ENCODE peak calls at places on chromosomes 5 and 9, in four cellular contexts. One of them, this sample, is unnamed.

GRCh38 chr9:133956520-133957076 is 35.5 kb downstream of the VAV2 start:
- DNase-seq in H1: no peak
- DNase-seq in trophoblast cell: peak; percentile 58
- DNase-seq in mesendoderm: peak; percentile 44
- DNase-seq in this sample: peak; percentile 69

GRCh38 chr5:157130933-157131332 is 11.7 kb downstream of the MED7 start:
- DNase-seq in mesendoderm: peak; percentile 46
- DNase-seq in H1: no peak
- DNase-seq in trophoblast cell: peak; percentile 76
- DNase-seq in this sample: no peak

GRCh38 chr5:66744040-66744439 is 147.8 kb downstream of the MAST4 start:
- DNase-seq in H1: no peak
- DNase-seq in mesendoderm: peak; percentile 34
- DNase-seq in trophoblast cell: peak; percentile 31
- DNase-seq in this sample: no peak

GRCh38 chr9:91428431-91428830 is 4.8 kb upstream of the NFIL3 start:
- DNase-seq in mesendoderm: no peak
- DNase-seq in trophoblast cell: no peak
- DNase-seq in H1: no peak
- DNase-seq in this sample: no peak

GRCh38 chr5:143889986-143890385 is 78.0 kb downstream of the HMHB1 start:
- DNase-seq in mesendoderm: no peak
- DNase-seq in trophoblast cell: peak; percentile 41
- DNase-seq in H1: no peak
- DNase-seq in this sample: no peak

GRCh38 chr5:168818586-168818985 is 239.4 kb upstream of the PANK3 start:
- DNase-seq in trophoblast cell: no peak
- DNase-seq in H1: no peak
- DNase-seq in mesendoderm: no peak
- DNase-seq in this sample: no peak

GRCh38 chr9:7216004-7216821 is 458.4 kb downstream of the KDM4C start:
- DNase-seq in H1: no peak
- DNase-seq in trophoblast cell: no peak
- DNase-seq in mesendoderm: peak; percentile 21
- DNase-seq in this sample: no peak

GRCh38 chr9:5870691-5871090 is 20.0 kb upstream of the MLANA start:
- DNase-seq in trophoblast cell: no peak
- DNase-seq in mesendoderm: no peak
- DNase-seq in H1: no peak
- DNase-seq in this sample: no peak

GRCh38 chr9:27847380-27847779 is 274.1 kb upstream of the C9orf72 start:
- DNase-seq in mesendoderm: no peak
- DNase-seq in trophoblast cell: no peak
- DNase-seq in H1: no peak
- DNase-seq in this sample: no peak

GRCh38 chr9:81680506-81680905 is 8.8 kb downstream of the TLE1 start:
- DNase-seq in mesendoderm: peak; percentile 89
- DNase-seq in H1: no peak
- DNase-seq in trophoblast cell: no peak
- DNase-seq in this sample: no peak

GRCh38 chr5:95864944-95865504 is 42.5 kb upstream of the GLRX start:
- DNase-seq in H1: no peak
- DNase-seq in trophoblast cell: no peak
- DNase-seq in mesendoderm: no peak
- DNase-seq in this sample: no peak

GRCh38 chr5:27124590-27124989 is 86.2 kb upstream of the CDH9 start:
- DNase-seq in trophoblast cell: peak; percentile 6
- DNase-seq in H1: no peak
- DNase-seq in mesendoderm: peak; percentile 51
- DNase-seq in this sample: no peak

GRCh38 chr9:27150758-27151431 is 41.9 kb downstream of the TEK start:
- DNase-seq in trophoblast cell: peak; percentile 23
- DNase-seq in H1: no peak
- DNase-seq in mesendoderm: no peak
- DNase-seq in this sample: no peak

GRCh38 chr5:133714161-133714915 is 102.0 kb upstream of the FSTL4 start:
- DNase-seq in H1: no peak
- DNase-seq in mesendoderm: no peak
- DNase-seq in trophoblast cell: no peak
- DNase-seq in this sample: no peak

GRCh38 chr5:115098041-115098702 is 71.5 kb downstream of the TRIM36 start:
- DNase-seq in H1: no peak
- DNase-seq in mesendoderm: peak; percentile 46
- DNase-seq in trophoblast cell: peak; percentile 58
- DNase-seq in this sample: no peak

GRCh38 chr9:131436865-131437271 is 43.0 kb downstream of the PRRC2B start:
- DNase-seq in mesendoderm: no peak
- DNase-seq in trophoblast cell: no peak
- DNase-seq in H1: peak; percentile 43
- DNase-seq in this sample: peak; percentile 88

GRCh38 chr9:97560851-97561250 is 59.4 kb downstream of the TMOD1 start:
- DNase-seq in mesendoderm: no peak
- DNase-seq in H1: no peak
- DNase-seq in trophoblast cell: no peak
- DNase-seq in this sample: no peak

GRCh38 chr5:98460536-98460935 is 312.9 kb upstream of the RGMB start:
- DNase-seq in mesendoderm: no peak
- DNase-seq in H1: no peak
- DNase-seq in trophoblast cell: no peak
- DNase-seq in this sample: no peak

GRCh38 chr5:176647870-176648466 is 684 bp downstream of the TSPAN17 start:
- DNase-seq in trophoblast cell: no peak
- DNase-seq in mesendoderm: peak; percentile 33
- DNase-seq in H1: no peak
- DNase-seq in this sample: no peak
- H2BK5ac ChIP-seq in trophoblast cell: no peak overlapping the region
- H2BK5ac ChIP-seq in mesendoderm: no peak overlapping the region
- H2BK5ac ChIP-seq in H1: peak overlapping the region; percentile 71
- H2BK5ac ChIP-seq in this sample: no peak overlapping the region

GRCh38 chr5:57174850-57175525 is 1.1 kb downstream of the GPBP1 start:
- DNase-seq in H1: no peak
- DNase-seq in trophoblast cell: peak; percentile 24
- DNase-seq in mesendoderm: peak; percentile 31
- DNase-seq in this sample: no peak

GRCh38 chr5:57173026-57173317 is 887 bp upstream of the GPBP1 start:
- DNase-seq in mesendoderm: no peak
- DNase-seq in trophoblast cell: no peak
- DNase-seq in H1: no peak
- DNase-seq in this sample: no peak

GRCh38 chr5:57173318-57174127 is at the start of gene GPBP1:
- DNase-seq in H1: peak; percentile 91
- DNase-seq in trophoblast cell: peak; percentile 100
- DNase-seq in mesendoderm: peak; percentile 99
- DNase-seq in this sample: peak; percentile 96

GRCh38 chr5:57175586-57175985 is 1.7 kb downstream of the GPBP1 start:
- DNase-seq in trophoblast cell: no peak
- DNase-seq in mesendoderm: no peak
- DNase-seq in H1: no peak
- DNase-seq in this sample: no peak

GRCh38 chr5:57174128-57174849 is 430 bp downstream of the GPBP1 start:
- DNase-seq in H1: no peak
- DNase-seq in trophoblast cell: peak; percentile 55
- DNase-seq in mesendoderm: peak; percentile 66
- DNase-seq in this sample: no peak
- H3K79me2 ChIP-seq in H1: peaks cover 56% of the 10 kb centered on the region
- H3K79me2 ChIP-seq in trophoblast cell: peaks cover 26% of the 10 kb centered on the region
- H3K79me2 ChIP-seq in mesendoderm: peaks cover 47% of the 10 kb centered on the region
- H3K79me2 ChIP-seq in this sample: peaks cover 42% of the 10 kb centered on the region

GRCh38 chr9:136621019-136621733 is 41.5 kb upstream of the EGFL7 start:
- DNase-seq in H1: no peak
- DNase-seq in mesendoderm: no peak
- DNase-seq in trophoblast cell: no peak
- DNase-seq in this sample: no peak
- H2BK5ac ChIP-seq in H1: peak overlapping the region; percentile 75
- H2BK5ac ChIP-seq in mesendoderm: no peak overlapping the region
- H2BK5ac ChIP-seq in trophoblast cell: no peak overlapping the region
- H2BK5ac ChIP-seq in this sample: no peak overlapping the region

GRCh38 chr9:4222357-4222756 is 77.5 kb downstream of the GLIS3 start:
- DNase-seq in trophoblast cell: no peak
- DNase-seq in H1: no peak
- DNase-seq in mesendoderm: no peak
- DNase-seq in this sample: no peak
- H3K79me2 ChIP-seq in trophoblast cell: no peaks in the 10 kb centered on the region
- H3K79me2 ChIP-seq in H1: no peaks in the 10 kb centered on the region
- H3K79me2 ChIP-seq in mesendoderm: no peaks in the 10 kb centered on the region
- H3K79me2 ChIP-seq in this sample: no peaks in the 10 kb centered on the region

DNA sequence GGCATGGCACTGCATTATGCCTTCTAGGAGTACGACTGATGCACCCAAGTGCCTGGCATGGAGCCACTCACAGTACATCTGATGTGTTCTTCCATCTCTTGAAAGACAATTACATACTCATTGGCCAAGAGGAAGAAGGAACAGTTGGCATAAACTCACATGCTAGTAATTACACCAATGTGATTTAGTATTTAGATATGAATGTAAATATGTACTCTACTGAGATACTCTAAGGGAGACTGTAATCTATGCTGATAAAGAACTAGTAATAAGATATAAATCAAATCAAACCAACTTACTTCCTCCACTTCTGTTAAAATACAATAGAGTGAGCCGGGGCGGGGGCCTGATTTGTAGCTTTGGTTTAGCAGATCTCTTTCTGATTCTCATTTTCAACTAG is 90.6 kb downstream of the LPAR1 start:
- DNase-seq in trophoblast cell: no peak
- DNase-seq in mesendoderm: no peak
- DNase-seq in H1: no peak
- DNase-seq in this sample: no peak
- H2BK5ac ChIP-seq in trophoblast cell: no peak overlapping the region
- H2BK5ac ChIP-seq in mesendoderm: no peak overlapping the region
- H2BK5ac ChIP-seq in H1: no peak overlapping the region
- H2BK5ac ChIP-seq in this sample: no peak overlapping the region

GRCh38 chr9:9399982-9400381 is 1212.8 kb downstream of the PTPRD start:
- DNase-seq in H1: no peak
- DNase-seq in trophoblast cell: no peak
- DNase-seq in mesendoderm: no peak
- DNase-seq in this sample: no peak
- H3K79me2 ChIP-seq in H1: no peaks in the 10 kb centered on the region
- H3K79me2 ChIP-seq in trophoblast cell: no peaks in the 10 kb centered on the region
- H3K79me2 ChIP-seq in mesendoderm: no peaks in the 10 kb centered on the region
- H3K79me2 ChIP-seq in this sample: no peaks in the 10 kb centered on the region

GRCh38 chr9:127518091-127518856 is 67.0 kb downstream of the LRSAM1 start:
- DNase-seq in trophoblast cell: no peak
- DNase-seq in mesendoderm: no peak
- DNase-seq in H1: no peak
- DNase-seq in this sample: no peak
- H2BK5ac ChIP-seq in trophoblast cell: peak overlapping the region; percentile 42
- H2BK5ac ChIP-seq in mesendoderm: no peak overlapping the region
- H2BK5ac ChIP-seq in H1: no peak overlapping the region
- H2BK5ac ChIP-seq in this sample: no peak overlapping the region